ENCODE peak calls at places on chromosomes 7 and 10, in six cellular contexts. One of them, this sample, is unnamed.

GRCh38 chr7:26930201-26930600 is 65.8 kb upstream of the SKAP2 start:
- DNase-seq in activated gamma-delta T cell: no peak
- DNase-seq in HEK293T: no peak
- DNase-seq in activated CD4-positive, alpha-beta T cell treated with anti-CD3 and anti-CD28 coated beads for 1 hour: no peak
- DNase-seq in coronary artery: no peak
- DNase-seq in psoas muscle: no peak
- DNase-seq in this sample: no peak

GRCh38 chr7:16675277-16675676 is 29.3 kb downstream of the BZW2 start:
- DNase-seq in activated gamma-delta T cell: no peak
- DNase-seq in HEK293T: no peak
- DNase-seq in activated CD4-positive, alpha-beta T cell treated with anti-CD3 and anti-CD28 coated beads for 1 hour: no peak
- DNase-seq in coronary artery: no peak
- DNase-seq in psoas muscle: no peak
- DNase-seq in this sample: no peak

GRCh38 chr10:47036771-47037170 is 125.5 kb downstream of the PTPN20 start:
- DNase-seq in activated gamma-delta T cell: no peak
- DNase-seq in HEK293T: no peak
- DNase-seq in activated CD4-positive, alpha-beta T cell treated with anti-CD3 and anti-CD28 coated beads for 1 hour: no peak
- DNase-seq in coronary artery: no peak
- DNase-seq in psoas muscle: no peak
- DNase-seq in this sample: no peak

GRCh38 chr10:128063736-128064614 is 62.2 kb downstream of the MKI67 start:
- DNase-seq in activated gamma-delta T cell: no peak
- DNase-seq in HEK293T: no peak
- DNase-seq in activated CD4-positive, alpha-beta T cell treated with anti-CD3 and anti-CD28 coated beads for 1 hour: no peak
- DNase-seq in coronary artery: peak
- DNase-seq in psoas muscle: no peak
- DNase-seq in this sample: peak

GRCh38 chr7:387132-388022 is 97.4 kb downstream of the FOXL3 start:
- DNase-seq in activated gamma-delta T cell: no peak
- DNase-seq in HEK293T: no peak
- DNase-seq in activated CD4-positive, alpha-beta T cell treated with anti-CD3 and anti-CD28 coated beads for 1 hour: no peak
- DNase-seq in coronary artery: peak
- DNase-seq in psoas muscle: no peak
- DNase-seq in this sample: peak

GRCh38 chr10:23373156-23373555 is 28.6 kb upstream of the C10orf67 start:
- DNase-seq in activated gamma-delta T cell: no peak
- DNase-seq in HEK293T: no peak
- DNase-seq in activated CD4-positive, alpha-beta T cell treated with anti-CD3 and anti-CD28 coated beads for 1 hour: no peak
- DNase-seq in coronary artery: no peak
- DNase-seq in psoas muscle: no peak
- DNase-seq in this sample: no peak

GRCh38 chr7:36155811-36156361 is 2.8 kb downstream of the EEPD1 start:
- DNase-seq in activated gamma-delta T cell: no peak
- DNase-seq in HEK293T: no peak
- DNase-seq in activated CD4-positive, alpha-beta T cell treated with anti-CD3 and anti-CD28 coated beads for 1 hour: no peak
- DNase-seq in coronary artery: no peak
- DNase-seq in psoas muscle: peak
- DNase-seq in this sample: no peak

GRCh38 chr10:110455440-110455839 is 42.3 kb upstream of the DUSP5 start:
- DNase-seq in activated gamma-delta T cell: no peak
- DNase-seq in HEK293T: no peak
- DNase-seq in activated CD4-positive, alpha-beta T cell treated with anti-CD3 and anti-CD28 coated beads for 1 hour: no peak
- DNase-seq in coronary artery: peak
- DNase-seq in psoas muscle: no peak
- DNase-seq in this sample: no peak

GRCh38 chr10:98748298-98748697 is 301.6 kb upstream of the HPS1 start:
- DNase-seq in activated gamma-delta T cell: no peak
- DNase-seq in HEK293T: peak
- DNase-seq in activated CD4-positive, alpha-beta T cell treated with anti-CD3 and anti-CD28 coated beads for 1 hour: no peak
- DNase-seq in coronary artery: no peak
- DNase-seq in psoas muscle: no peak
- DNase-seq in this sample: no peak

GRCh38 chr7:155228459-155228845 is 69.2 kb upstream of the INSIG1 start:
- DNase-seq in activated gamma-delta T cell: no peak
- DNase-seq in HEK293T: no peak
- DNase-seq in activated CD4-positive, alpha-beta T cell treated with anti-CD3 and anti-CD28 coated beads for 1 hour: no peak
- DNase-seq in coronary artery: no peak
- DNase-seq in psoas muscle: no peak
- DNase-seq in this sample: no peak

GRCh38 chr10:96618648-96619047 is 31.8 kb upstream of the TM9SF3 start:
- DNase-seq in activated gamma-delta T cell: no peak
- DNase-seq in HEK293T: no peak
- DNase-seq in activated CD4-positive, alpha-beta T cell treated with anti-CD3 and anti-CD28 coated beads for 1 hour: no peak
- DNase-seq in coronary artery: no peak
- DNase-seq in psoas muscle: no peak
- DNase-seq in this sample: peak

GRCh38 chr7:65230231-65230630 is 143.4 kb upstream of the ZNF92 start:
- DNase-seq in activated gamma-delta T cell: no peak
- DNase-seq in HEK293T: no peak
- DNase-seq in activated CD4-positive, alpha-beta T cell treated with anti-CD3 and anti-CD28 coated beads for 1 hour: no peak
- DNase-seq in coronary artery: no peak
- DNase-seq in psoas muscle: no peak
- DNase-seq in this sample: no peak

GRCh38 chr10:35058134-35058533 is 32.0 kb downstream of the CUL2 start:
- DNase-seq in activated gamma-delta T cell: no peak
- DNase-seq in HEK293T: no peak
- DNase-seq in activated CD4-positive, alpha-beta T cell treated with anti-CD3 and anti-CD28 coated beads for 1 hour: no peak
- DNase-seq in coronary artery: no peak
- DNase-seq in psoas muscle: no peak
- DNase-seq in this sample: no peak

GRCh38 chr10:112215342-112215774 is 31.8 kb upstream of the GPAM start:
- DNase-seq in activated gamma-delta T cell: no peak
- DNase-seq in HEK293T: no peak
- DNase-seq in activated CD4-positive, alpha-beta T cell treated with anti-CD3 and anti-CD28 coated beads for 1 hour: no peak
- DNase-seq in coronary artery: no peak
- DNase-seq in psoas muscle: peak
- DNase-seq in this sample: peak

GRCh38 chr10:101843032-101843991 is at the start of gene KCNIP2:
- DNase-seq in activated gamma-delta T cell: peak
- DNase-seq in HEK293T: peak
- DNase-seq in activated CD4-positive, alpha-beta T cell treated with anti-CD3 and anti-CD28 coated beads for 1 hour: no peak
- DNase-seq in coronary artery: peak
- DNase-seq in psoas muscle: no peak
- DNase-seq in this sample: peak

This sample was measured in upper lobe of left lung.